ENCODE peak calls at places on chromosomes 11 and 22, in five cellular contexts. X is effector memory CD4-positive, alpha-beta T cell; N is gastrocnemius medialis; Y is uterus; I is sigmoid colon. G is an unnamed sample.
A peak's percentile ranks its signal among the peaks of the same experiment; 100 is the strongest.

GRCh38 chr22:45896961-45897538 is 79.9 kb downstream of the WNT7B start:
- DNase-seq in X (no peak), N (no peak), Y (no peak), I (no peak), G (no peak)

GRCh38 chr11:8332196-8332595 is 68.5 kb upstream of the LMO1 start:
- DNase-seq in X (no peak), N (no peak), Y (no peak), I (no peak), G (no peak)

GRCh38 chr22:30221121-30221992 is 25.2 kb downstream of the LIF start:
- DNase-seq in X (peak; percentile 46), N (no peak), Y (no peak), I (no peak), G (no peak)

GRCh38 chr22:49018601-49019000 is 809.1 kb downstream of the BRD1 start:
- DNase-seq in X (no peak), N (no peak), Y (peak; percentile 2), I (peak; percentile 57), G (no peak)

GRCh38 chr11:18468962-18469361 is 13.3 kb downstream of the LDHAL6A start:
- DNase-seq in X (no peak), N (no peak), Y (no peak), I (no peak), G (no peak)

GRCh38 chr11:118996926-118997626 is 862 bp upstream of the CENATAC start:
- DNase-seq in X (peak; percentile 13), N (no peak), Y (no peak), I (no peak), G (no peak)

GRCh38 chr22:26304730-26305129 is 124.3 kb upstream of the ASPHD2 start:
- DNase-seq in X (no peak), N (no peak), Y (no peak), I (no peak), G (no peak)

GRCh38 chr22:49201046-49201970 is 626.4 kb downstream of the BRD1 start:
- DNase-seq in X (no peak), N (no peak), Y (peak; percentile 1), I (peak; percentile 32), G (no peak)

GRCh38 chr11:125790825-125791224 is 2.9 kb downstream of the PATE3 start:
- DNase-seq in X (no peak), N (no peak), Y (no peak), I (no peak), G (no peak)

GRCh38 chr11:32817181-32817842 is 12.4 kb upstream of the PRRG4 start:
- DNase-seq in X (no peak), N (no peak), Y (no peak), I (no peak), G (no peak)

GRCh38 chr22:31488988-31489617 is 539 bp downstream of the EIF4ENIF1 start:
- DNase-seq in X (no peak), N (peak; percentile 4), Y (peak; percentile 22), I (no peak), G (no peak)

GRCh38 chr22:32918741-32919140 is 117.2 kb downstream of the TIMP3 start:
- DNase-seq in X (no peak), N (no peak), Y (no peak), I (no peak), G (no peak)

GRCh38 chr22:39932918-39933649 is 27.1 kb upstream of the TMA7B start:
- DNase-seq in X (peak; percentile 40), N (no peak), Y (no peak), I (no peak), G (peak; percentile 12)

GRCh38 chr22:38524434-38524833 is 18.3 kb upstream of the DDX17 start:
- DNase-seq in X (no peak), N (no peak), Y (no peak), I (no peak), G (no peak)

GRCh38 chr11:10918698-10919097 is 60.8 kb upstream of the ZBED5 start:
- DNase-seq in X (no peak), N (no peak), Y (no peak), I (no peak), G (no peak)

GRCh38 chr11:64601605-64602465 is 10.8 kb downstream of the SLC22A12 start:
- DNase-seq in X (no peak), N (no peak), Y (no peak), I (no peak), G (no peak)

GRCh38 chr11:11073996-11074395 is 216.1 kb upstream of the ZBED5 start:
- DNase-seq in X (no peak), N (no peak), Y (no peak), I (no peak), G (no peak)

GRCh38 chr11:2787816-2788750 is 88.3 kb upstream of the KCNQ1OT1 start:
- DNase-seq in X (no peak), N (no peak), Y (no peak), I (peak; percentile 41), G (no peak)

GRCh38 chr11:13859986-13860385 is 102.5 kb upstream of the SPON1 start:
- DNase-seq in X (no peak), N (no peak), Y (no peak), I (no peak), G (no peak)

GRCh38 chr22:37488337-37489135 is 2.4 kb upstream of the MFNG start:
- DNase-seq in X (no peak), N (no peak), Y (no peak), I (no peak), G (no peak)

GRCh38 chr11:103202048-103202651 is 92.9 kb downstream of the DYNC2H1 start:
- DNase-seq in X (no peak), N (no peak), Y (no peak), I (no peak), G (no peak)

GRCh38 chr11:68463714-68464113 is 3.2 kb downstream of the PPP6R3 start:
- DNase-seq in X (no peak), N (no peak), Y (no peak), I (no peak), G (no peak)

GRCh38 chr22:49368221-49368975 is 459.3 kb downstream of the BRD1 start:
- DNase-seq in X (no peak), N (no peak), Y (no peak), I (peak; percentile 52), G (no peak)

GRCh38 chr22:17732251-17732854 is 41.9 kb downstream of the BID start:
- DNase-seq in X (no peak), N (no peak), Y (no peak), I (no peak), G (no peak)
- H3K27ac ChIP-seq in X (no peak overlapping the region), N (no peak overlapping the region), Y (no peak overlapping the region), I (no peak overlapping the region), G (no peak overlapping the region)

DNA sequence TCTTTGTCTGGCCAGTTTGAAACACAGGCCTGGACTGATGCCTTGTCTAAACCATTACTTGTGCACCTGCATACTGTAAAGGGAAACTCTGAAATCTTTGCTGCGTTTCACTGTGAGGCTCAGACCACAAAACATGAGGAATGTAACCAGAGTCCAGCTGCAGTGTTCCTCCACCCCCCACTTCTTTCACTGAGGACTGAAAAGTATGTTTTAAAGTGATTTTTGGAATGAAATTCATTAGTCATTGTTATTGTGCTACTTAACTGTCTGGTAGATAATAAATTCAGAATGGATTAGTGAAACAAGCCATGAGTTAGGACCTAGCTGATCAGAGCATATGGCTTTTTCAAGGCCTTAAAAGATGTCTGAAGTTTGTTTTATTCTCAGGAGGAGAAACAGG is 181.2 kb downstream of the WNT11 start:
- DNase-seq in X (no peak), N (no peak), Y (no peak), I (no peak), G (no peak)
- H3K27ac ChIP-seq in X (no peak overlapping the region), N (no peak overlapping the region), Y (no peak overlapping the region), I (no peak overlapping the region), G (no peak overlapping the region)

DNA sequence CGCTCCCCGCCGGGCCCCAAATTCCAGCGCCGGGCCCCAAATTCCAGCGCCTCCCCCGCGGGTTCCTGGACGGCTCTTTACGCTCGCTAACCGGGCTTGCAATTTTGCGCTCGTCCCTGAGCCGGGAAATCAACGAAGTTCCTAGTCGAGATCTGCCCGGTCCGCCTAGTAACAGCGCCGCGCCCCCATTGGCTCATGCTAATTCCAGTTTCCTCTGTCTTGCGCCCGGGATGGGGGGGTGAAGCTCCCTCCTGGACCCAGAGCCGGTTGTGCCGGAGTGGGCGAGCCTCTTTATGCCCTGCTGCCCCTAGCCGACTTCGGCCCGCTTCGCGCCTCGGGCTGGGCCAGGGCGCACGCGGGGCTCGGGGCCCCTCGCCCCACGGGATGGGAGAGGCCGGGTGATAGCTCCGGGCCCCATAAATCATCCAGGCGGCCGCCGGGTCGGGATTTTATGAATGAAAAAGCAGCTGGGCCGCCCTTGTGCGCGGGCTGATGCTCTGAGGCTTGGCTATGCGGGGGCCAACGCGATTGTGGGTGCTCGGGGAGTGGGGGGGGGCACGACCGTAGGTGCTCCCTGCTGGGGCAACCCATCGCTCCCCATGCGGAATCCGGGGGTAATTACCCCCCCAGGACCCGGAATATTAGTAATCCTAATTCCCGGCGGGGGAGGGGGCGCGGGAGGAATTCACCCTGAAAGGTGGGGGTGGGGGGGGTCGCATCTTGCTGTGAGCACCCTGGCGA is 1.8 kb upstream of the CCND1 start:
- DNase-seq in X (no peak), N (peak; percentile 67), Y (peak; percentile 80), I (peak; percentile 91), G (peak; percentile 82)
- H3K27ac ChIP-seq in X (no peak overlapping the region), N (no peak overlapping the region), Y (no peak overlapping the region), I (peak overlapping the region; percentile 66), G (peak overlapping the region; percentile 98)

GRCh38 chr11:117654281-117654680 is 142.7 kb downstream of the DSCAML1 start:
- DNase-seq in X (no peak), N (no peak), Y (no peak), I (no peak), G (no peak)

GRCh38 chr11:117657801-117658200 is 139.2 kb downstream of the DSCAML1 start:
- DNase-seq in X (no peak), N (no peak), Y (no peak), I (no peak), G (no peak)

GRCh38 chr11:117658809-117659208 is 138.2 kb downstream of the DSCAML1 start:
- DNase-seq in X (no peak), N (no peak), Y (no peak), I (no peak), G (no peak)

GRCh38 chr11:117649656-117650055 is 147.4 kb downstream of the DSCAML1 start:
- DNase-seq in X (no peak), N (no peak), Y (no peak), I (no peak), G (no peak)

DNA sequence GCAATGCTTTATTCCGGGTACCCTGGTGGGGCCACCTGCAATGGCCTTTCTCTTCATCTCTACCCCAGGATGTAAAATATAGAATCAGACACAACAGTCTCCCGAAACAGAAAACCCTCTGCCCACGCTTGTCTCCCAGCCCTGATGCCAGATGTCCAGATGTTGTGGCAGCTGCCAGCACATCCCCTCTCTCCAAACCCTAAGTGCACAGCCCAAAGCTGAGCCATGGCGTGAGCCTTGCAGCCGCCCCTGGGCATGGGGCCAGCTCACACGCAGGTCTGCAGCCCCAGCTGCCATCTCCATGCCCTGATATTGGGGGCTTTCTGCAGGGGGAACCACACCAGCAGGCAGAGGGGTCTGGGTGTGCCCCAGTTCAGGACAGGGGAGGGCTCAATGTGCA is 142.2 kb downstream of the DSCAML1 start:
- DNase-seq in X (no peak), N (no peak), Y (no peak), I (no peak), G (no peak)
- H3K27ac ChIP-seq in X (no peak overlapping the region), N (no peak overlapping the region), Y (no peak overlapping the region), I (no peak overlapping the region), G (no peak overlapping the region)

GRCh38 chr11:113647856-113648255 is 58.3 kb downstream of the TMPRSS5 start:
- DNase-seq in X (no peak), N (no peak), Y (no peak), I (no peak), G (no peak)

GRCh38 chr11:113655771-113656170 is 50.3 kb downstream of the TMPRSS5 start:
- DNase-seq in X (no peak), N (no peak), Y (no peak), I (no peak), G (no peak)

GRCh38 chr11:113647108-113647507 is 59.0 kb downstream of the TMPRSS5 start:
- DNase-seq in X (no peak), N (no peak), Y (no peak), I (no peak), G (no peak)

GRCh38 chr11:113649311-113649710 is 56.8 kb downstream of the TMPRSS5 start:
- DNase-seq in X (no peak), N (no peak), Y (no peak), I (no peak), G (no peak)

GRCh38 chr11:113651018-113651417 is 55.1 kb downstream of the TMPRSS5 start:
- DNase-seq in X (no peak), N (no peak), Y (no peak), I (no peak), G (no peak)
- H3K27ac ChIP-seq in X (no peak overlapping the region), N (no peak overlapping the region), Y (no peak overlapping the region), I (no peak overlapping the region), G (no peak overlapping the region)